ENCODE peak calls at places on chromosomes 13 and 19, in six cellular contexts. One of them, this sample, is unnamed.
A peak's percentile ranks its signal among the peaks of the same experiment; 100 is the strongest.

GRCh38 chr19:13849277-13849676 is 27.7 kb upstream of the NANOS3 start:
- DNase-seq in fibroblast of the aortic adventitia: no peak
- DNase-seq in GM12865: no peak
- DNase-seq in GM23338: no peak
- DNase-seq in AG10803: no peak
- DNase-seq in heart right ventricle: no peak
- DNase-seq in this sample: no peak

GRCh38 chr19:34994643-34995471 is 5.3 kb upstream of the GRAMD1A start:
- DNase-seq in GM23338: no peak
- DNase-seq in heart right ventricle: no peak
- DNase-seq in AG10803: no peak
- DNase-seq in GM12865: no peak
- DNase-seq in fibroblast of the aortic adventitia: peak; percentile 27
- DNase-seq in this sample: no peak

GRCh38 chr19:33767898-33768413 is 28.7 kb upstream of the KCTD15 start:
- DNase-seq in AG10803: no peak
- DNase-seq in fibroblast of the aortic adventitia: peak; percentile 10
- DNase-seq in heart right ventricle: no peak
- DNase-seq in GM23338: peak; percentile 92
- DNase-seq in GM12865: peak; percentile 22
- DNase-seq in this sample: no peak

GRCh38 chr13:78657699-78658629 is 991 bp downstream of the OBI1 start:
- DNase-seq in AG10803: peak; percentile 11
- DNase-seq in GM23338: peak; percentile 96
- DNase-seq in fibroblast of the aortic adventitia: peak; percentile 16
- DNase-seq in GM12865: peak; percentile 14
- DNase-seq in heart right ventricle: no peak
- DNase-seq in this sample: no peak

GRCh38 chr19:40286674-40287421 is 1.7 kb upstream of the AKT2 start:
- DNase-seq in heart right ventricle: no peak
- DNase-seq in AG10803: no peak
- DNase-seq in GM12865: no peak
- DNase-seq in fibroblast of the aortic adventitia: no peak
- DNase-seq in GM23338: no peak
- DNase-seq in this sample: no peak

GRCh38 chr13:111513766-111514611 is 193.5 kb downstream of the TEX29 start:
- DNase-seq in fibroblast of the aortic adventitia: no peak
- DNase-seq in GM12865: no peak
- DNase-seq in heart right ventricle: no peak
- DNase-seq in GM23338: no peak
- DNase-seq in AG10803: no peak
- DNase-seq in this sample: no peak

GRCh38 chr19:35404879-35405622 is 34.2 kb downstream of the GPR42 start:
- DNase-seq in fibroblast of the aortic adventitia: peak; percentile 89
- DNase-seq in GM12865: peak; percentile 96
- DNase-seq in GM23338: peak; percentile 63
- DNase-seq in AG10803: peak; percentile 91
- DNase-seq in heart right ventricle: no peak
- DNase-seq in this sample: peak; percentile 96

GRCh38 chr13:36275190-36276002 is 22.2 kb downstream of the CCDC169 start:
- DNase-seq in AG10803: peak; percentile 75
- DNase-seq in GM23338: peak; percentile 85
- DNase-seq in GM12865: peak; percentile 59
- DNase-seq in heart right ventricle: no peak
- DNase-seq in fibroblast of the aortic adventitia: peak; percentile 89
- DNase-seq in this sample: peak; percentile 54

GRCh38 chr13:21395953-21396352 is 63.1 kb downstream of the ZDHHC20 start:
- DNase-seq in GM12865: no peak
- DNase-seq in GM23338: no peak
- DNase-seq in heart right ventricle: no peak
- DNase-seq in AG10803: no peak
- DNase-seq in fibroblast of the aortic adventitia: no peak
- DNase-seq in this sample: no peak

GRCh38 chr19:45362291-45362690 is 8.1 kb downstream of the ERCC2 start:
- DNase-seq in fibroblast of the aortic adventitia: no peak
- DNase-seq in GM23338: no peak
- DNase-seq in heart right ventricle: no peak
- DNase-seq in GM12865: no peak
- DNase-seq in AG10803: no peak
- DNase-seq in this sample: no peak

GRCh38 chr13:90395348-90395747 is 952.1 kb upstream of the MIR17HG start:
- DNase-seq in AG10803: no peak
- DNase-seq in GM12865: no peak
- DNase-seq in heart right ventricle: no peak
- DNase-seq in GM23338: no peak
- DNase-seq in fibroblast of the aortic adventitia: no peak
- DNase-seq in this sample: no peak

GRCh38 chr19:12617646-12618045 is 6.9 kb downstream of the ZNF791 start:
- DNase-seq in GM23338: no peak
- DNase-seq in GM12865: no peak
- DNase-seq in heart right ventricle: no peak
- DNase-seq in AG10803: no peak
- DNase-seq in fibroblast of the aortic adventitia: no peak
- DNase-seq in this sample: no peak

GRCh38 chr13:99123101-99124045 is 77.3 kb upstream of the UBAC2 start:
- DNase-seq in GM23338: no peak
- DNase-seq in GM12865: no peak
- DNase-seq in heart right ventricle: no peak
- DNase-seq in AG10803: peak; percentile 70
- DNase-seq in fibroblast of the aortic adventitia: no peak
- DNase-seq in this sample: peak; percentile 51

GRCh38 chr13:43425234-43425633 is 361.5 kb downstream of the ENOX1 start:
- DNase-seq in AG10803: no peak
- DNase-seq in fibroblast of the aortic adventitia: no peak
- DNase-seq in heart right ventricle: no peak
- DNase-seq in GM23338: peak; percentile 56
- DNase-seq in GM12865: no peak
- DNase-seq in this sample: no peak

GRCh38 chr19:45640849-45641273 is 1.7 kb upstream of the EML2 start:
- DNase-seq in GM23338: peak; percentile 89
- DNase-seq in fibroblast of the aortic adventitia: no peak
- DNase-seq in heart right ventricle: peak; percentile 23
- DNase-seq in GM12865: peak; percentile 83
- DNase-seq in AG10803: no peak
- DNase-seq in this sample: no peak

GRCh38 chr19:46904114-46905060 is 43.6 kb downstream of the ARHGAP35 start:
- DNase-seq in AG10803: peak; percentile 95
- DNase-seq in GM12865: no peak
- DNase-seq in heart right ventricle: peak; percentile 56
- DNase-seq in GM23338: peak; percentile 47
- DNase-seq in fibroblast of the aortic adventitia: peak; percentile 91
- DNase-seq in this sample: peak; percentile 78

GRCh38 chr19:1490020-1490310 is 185 bp downstream of the PCSK4 start:
- DNase-seq in AG10803: no peak
- DNase-seq in GM23338: no peak
- DNase-seq in fibroblast of the aortic adventitia: no peak
- DNase-seq in heart right ventricle: no peak
- DNase-seq in GM12865: no peak
- DNase-seq in this sample: no peak

GRCh38 chr19:54449701-54450069 is 686 bp downstream of the LENG8 start:
- DNase-seq in AG10803: no peak
- DNase-seq in GM23338: no peak
- DNase-seq in fibroblast of the aortic adventitia: peak; percentile 38
- DNase-seq in heart right ventricle: no peak
- DNase-seq in GM12865: no peak
- DNase-seq in this sample: no peak

GRCh38 chr13:91313103-91313502 is 34.4 kb upstream of the MIR17HG start:
- DNase-seq in heart right ventricle: no peak
- DNase-seq in AG10803: peak; percentile 26
- DNase-seq in GM12865: peak; percentile 69
- DNase-seq in fibroblast of the aortic adventitia: peak; percentile 24
- DNase-seq in GM23338: peak; percentile 66
- DNase-seq in this sample: peak; percentile 11

GRCh38 chr13:113928701-113929627 is 44.9 kb downstream of the C13orf46 start:
- DNase-seq in GM12865: no peak
- DNase-seq in AG10803: peak; percentile 99
- DNase-seq in GM23338: no peak
- DNase-seq in heart right ventricle: peak; percentile 82
- DNase-seq in fibroblast of the aortic adventitia: peak; percentile 94
- DNase-seq in this sample: peak; percentile 84

GRCh38 chr13:29479716-29480492 is 115.6 kb downstream of the SLC7A1 start:
- DNase-seq in heart right ventricle: no peak
- DNase-seq in GM12865: no peak
- DNase-seq in AG10803: no peak
- DNase-seq in GM23338: peak; percentile 20
- DNase-seq in fibroblast of the aortic adventitia: no peak
- DNase-seq in this sample: no peak

GRCh38 chr19:18433735-18434398 is 4.1 kb downstream of the ISYNA1 start:
- DNase-seq in AG10803: no peak
- DNase-seq in fibroblast of the aortic adventitia: no peak
- DNase-seq in heart right ventricle: no peak
- DNase-seq in GM12865: no peak
- DNase-seq in GM23338: peak; percentile 85
- DNase-seq in this sample: no peak

GRCh38 chr19:18401580-18402112 is 4.2 kb upstream of the LRRC25 start:
- DNase-seq in AG10803: peak; percentile 82
- DNase-seq in GM12865: peak; percentile 81
- DNase-seq in fibroblast of the aortic adventitia: peak; percentile 78
- DNase-seq in GM23338: peak; percentile 81
- DNase-seq in heart right ventricle: peak; percentile 47
- DNase-seq in this sample: peak; percentile 58

DNA sequence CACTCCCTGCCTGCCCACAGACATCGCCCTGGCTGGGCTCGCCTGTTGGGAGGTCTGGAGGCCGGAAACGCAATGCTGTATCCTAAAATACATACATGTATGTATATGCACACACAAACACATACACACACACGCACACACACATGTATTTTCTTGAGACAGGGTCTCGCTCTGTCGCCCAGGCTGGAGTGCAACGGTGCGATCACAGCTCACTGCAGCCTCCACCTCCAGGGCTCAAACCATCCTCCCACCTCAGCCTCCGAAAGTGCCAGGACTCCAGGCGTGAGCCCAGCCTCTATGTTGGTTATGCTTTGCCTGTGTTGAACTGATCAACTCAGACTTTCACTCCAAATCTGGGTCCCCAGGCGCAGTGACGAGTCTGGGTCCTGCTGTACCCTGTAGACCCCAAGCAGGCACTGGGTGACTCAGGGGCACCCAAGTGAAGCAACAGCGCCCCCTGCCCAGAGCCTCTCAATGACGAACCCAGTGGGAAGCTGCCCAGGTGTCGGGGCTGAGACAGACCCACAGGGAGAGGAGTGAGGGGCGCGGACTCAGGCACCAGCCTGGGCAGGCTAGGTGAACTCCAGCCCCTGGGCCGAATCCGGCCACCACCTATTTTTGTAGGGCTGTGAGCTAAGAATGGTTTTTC is 27.4 kb upstream of the CACTIN start:
- DNase-seq in heart right ventricle: no peak
- DNase-seq in AG10803: no peak
- DNase-seq in GM23338: peak; percentile 63
- DNase-seq in GM12865: no peak
- DNase-seq in fibroblast of the aortic adventitia: no peak
- DNase-seq in this sample: no peak
- TF ChIP-seq CTCF in heart right ventricle: no peak
- TF ChIP-seq CTCF in AG10803: peak; percentile 7
- TF ChIP-seq CTCF in GM23338: peak; percentile 53
- TF ChIP-seq CTCF in GM12865: no peak
- TF ChIP-seq CTCF in fibroblast of the aortic adventitia: no peak
- TF ChIP-seq CTCF in this sample: peak; percentile 68

DNA sequence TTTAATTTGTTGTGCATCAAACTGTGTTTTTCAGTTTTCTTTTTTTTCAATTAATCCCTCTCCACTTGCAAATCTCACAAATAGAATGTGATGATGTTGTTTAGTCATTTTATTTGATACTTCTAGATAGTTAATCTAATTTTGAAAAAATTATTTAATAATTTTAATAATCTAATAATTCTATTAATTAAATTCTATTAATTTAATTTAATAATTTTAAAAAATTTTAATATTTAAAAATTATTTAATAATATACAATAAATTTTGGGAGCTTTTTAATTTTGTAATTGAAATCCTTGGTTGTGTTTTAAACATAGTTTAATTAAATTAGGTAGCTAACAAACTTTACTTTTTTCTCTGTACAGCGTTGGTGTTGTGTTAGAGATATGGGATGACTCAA is 393.8 kb downstream of the OLFM4 start:
- DNase-seq in GM12865: no peak
- DNase-seq in heart right ventricle: no peak
- DNase-seq in AG10803: no peak
- DNase-seq in GM23338: no peak
- DNase-seq in fibroblast of the aortic adventitia: no peak
- DNase-seq in this sample: no peak
- TF ChIP-seq CTCF in GM12865: no peak
- TF ChIP-seq CTCF in heart right ventricle: no peak
- TF ChIP-seq CTCF in AG10803: no peak
- TF ChIP-seq CTCF in GM23338: no peak
- TF ChIP-seq CTCF in fibroblast of the aortic adventitia: no peak
- TF ChIP-seq CTCF in this sample: no peak

DNA sequence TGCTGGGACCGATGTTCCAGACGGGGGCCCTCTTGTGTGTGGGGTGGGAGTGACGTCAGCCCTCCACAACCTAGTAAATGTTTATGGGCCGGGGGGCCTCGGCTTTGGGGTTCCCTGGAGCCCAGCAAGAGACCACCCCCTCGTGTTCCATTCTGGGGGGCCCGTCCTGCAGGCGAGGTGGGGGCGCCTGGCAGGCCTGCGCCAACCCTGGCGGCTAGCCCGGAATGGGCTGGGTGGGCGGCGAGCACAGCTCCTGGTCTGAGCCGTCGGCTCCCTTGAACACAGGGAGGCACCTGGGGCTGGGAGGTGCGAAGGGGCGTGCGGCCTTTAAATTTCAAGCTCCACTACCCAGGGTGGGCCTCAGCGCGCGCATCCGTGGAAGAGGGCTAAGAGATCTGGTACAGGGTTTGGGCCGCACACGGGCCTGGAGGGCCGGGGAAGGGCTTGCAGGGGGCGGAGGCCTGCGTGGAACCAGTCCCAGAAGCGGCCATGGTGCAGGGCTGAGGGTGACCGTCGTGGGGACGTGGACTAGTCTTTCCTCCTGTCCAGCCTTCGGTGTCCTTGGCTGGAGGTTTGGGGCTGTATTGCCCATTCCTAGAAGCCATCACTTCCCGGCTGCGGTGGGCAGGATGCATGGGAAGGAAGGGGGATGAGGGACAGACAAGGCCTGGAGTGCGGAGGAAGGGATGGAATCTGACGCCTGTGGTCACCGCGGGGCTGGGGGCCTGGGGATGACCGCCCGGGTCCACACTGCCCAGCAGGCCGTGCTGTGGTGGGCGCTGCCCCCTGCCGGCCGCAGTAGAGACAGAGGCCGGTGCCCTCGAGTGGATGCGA is 11.4 kb downstream of the NDUFA11 start:
- DNase-seq in AG10803: peak; percentile 36
- DNase-seq in heart right ventricle: peak; percentile 57
- DNase-seq in fibroblast of the aortic adventitia: peak; percentile 33
- DNase-seq in GM23338: peak; percentile 66
- DNase-seq in GM12865: no peak
- DNase-seq in this sample: no peak
- TF ChIP-seq CTCF in AG10803: peak; percentile 75
- TF ChIP-seq CTCF in heart right ventricle: peak; percentile 66
- TF ChIP-seq CTCF in fibroblast of the aortic adventitia: peak; percentile 80
- TF ChIP-seq CTCF in GM23338: peak; percentile 70
- TF ChIP-seq CTCF in GM12865: peak; percentile 54
- TF ChIP-seq CTCF in this sample: peak; percentile 86

DNA sequence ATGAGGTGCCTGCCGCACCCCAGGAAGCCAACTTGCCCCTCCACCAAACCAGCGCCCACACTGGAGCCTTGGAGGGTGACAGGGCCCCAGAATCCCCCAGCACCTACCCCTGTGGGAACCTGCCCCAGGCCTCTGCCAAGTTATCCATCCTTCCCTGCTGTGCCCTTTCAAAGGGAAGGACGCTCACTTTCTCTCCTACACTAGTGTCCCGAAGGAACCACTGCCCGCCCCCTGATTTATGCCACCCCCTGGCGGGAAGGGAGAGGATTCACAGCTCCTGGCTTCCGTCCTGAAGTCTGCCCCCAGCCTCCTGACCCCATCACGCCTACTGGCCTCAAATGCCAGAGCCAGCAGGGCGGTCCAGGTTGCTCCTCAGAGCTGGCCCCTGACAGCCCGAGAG is 1.4 kb downstream of the EVI5L start:
- DNase-seq in fibroblast of the aortic adventitia: peak; percentile 48
- DNase-seq in AG10803: peak; percentile 46
- DNase-seq in GM12865: no peak
- DNase-seq in GM23338: peak; percentile 84
- DNase-seq in heart right ventricle: no peak
- DNase-seq in this sample: no peak
- TF ChIP-seq CTCF in fibroblast of the aortic adventitia: peak; percentile 59
- TF ChIP-seq CTCF in AG10803: peak; percentile 50
- TF ChIP-seq CTCF in GM12865: peak; percentile 5
- TF ChIP-seq CTCF in GM23338: peak; percentile 54
- TF ChIP-seq CTCF in heart right ventricle: no peak
- TF ChIP-seq CTCF in this sample: peak; percentile 55